ENCODE peak calls at places on chromosomes 12 and 14, in five cellular contexts. H, L, G, C and O are unnamed samples.

GRCh38 chr12:12807970-12808702 is 5.0 kb upstream of the DDX47 start:
- DNase-seq in C (no peak), L (peak; percentile 95), G (no peak), H (no peak), O (no peak)

GRCh38 chr14:30874120-30874998 is at the start of gene COCH:
- DNase-seq in G (peak; percentile 82), C (peak; percentile 71), L (no peak), H (no peak), O (peak; percentile 74)

GRCh38 chr12:65853489-65854157 is 29.3 kb downstream of the HMGA2 start:
- DNase-seq in C (no peak), G (no peak), H (no peak), L (peak; percentile 62), O (no peak)

GRCh38 chr12:31756977-31757420 is 28.2 kb upstream of the AMN1 start:
- DNase-seq in H (no peak), L (peak; percentile 27), C (peak; percentile 41), G (no peak), O (peak; percentile 76)

GRCh38 chr12:115785548-115785947 is 491.9 kb downstream of the MED13L start:
- DNase-seq in C (no peak), L (no peak), H (no peak), G (no peak), O (no peak)

GRCh38 chr14:61103541-61104339 is 122.7 kb downstream of the SLC38A6 start:
- DNase-seq in L (peak; percentile 94), G (peak; percentile 77), H (peak; percentile 47), C (peak; percentile 78), O (peak; percentile 96)

GRCh38 chr12:131737485-131737827 is 26.6 kb downstream of the SFSWAP start:
- DNase-seq in C (no peak), L (no peak), H (no peak), G (no peak), O (no peak)

GRCh38 chr12:49233842-49234526 is 30.9 kb upstream of the TUBA1C start:
- DNase-seq in H (no peak), G (peak; percentile 44), C (no peak), L (no peak), O (no peak)

GRCh38 chr12:103748002-103748401 is 93.0 kb downstream of the NT5DC3 start:
- DNase-seq in H (no peak), G (no peak), L (no peak), C (no peak), O (no peak)

GRCh38 chr12:13503094-13503835 is 306.7 kb downstream of the EMP1 start:
- DNase-seq in H (no peak), G (no peak), C (no peak), L (no peak), O (no peak)

GRCh38 chr14:88209273-88209672 is 113.8 kb downstream of the KCNK10 start:
- DNase-seq in L (no peak), H (no peak), G (no peak), C (no peak), O (no peak)

DNA sequence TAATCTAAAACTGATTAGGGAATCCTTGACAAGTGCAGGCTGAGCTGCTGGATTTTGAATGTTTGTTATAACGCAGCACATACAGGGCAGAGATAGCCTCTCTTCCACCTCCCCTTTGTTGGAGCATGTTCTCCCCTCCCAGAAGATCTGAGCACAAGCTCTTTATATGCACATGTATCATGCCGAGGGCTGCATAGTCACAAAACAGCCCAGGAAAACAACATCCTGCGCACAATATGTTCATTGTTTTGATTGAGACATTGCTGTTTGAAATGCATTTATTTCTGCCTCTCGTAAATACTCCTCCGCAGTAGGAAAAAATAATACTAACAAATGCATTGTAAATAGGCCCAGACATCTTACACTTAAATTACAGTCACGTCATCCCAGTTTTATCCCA is 401.9 kb downstream of the BTG1 start:
- DNase-seq in C (no peak), H (no peak), G (no peak), L (no peak), O (no peak)
- H3K4me1 ChIP-seq in C (no peaks in the 10 kb centered on the region), H (peaks cover 2% of the 10 kb centered on the region), G (no peaks in the 10 kb centered on the region), L (no peaks in the 10 kb centered on the region), O (no peaks in the 10 kb centered on the region)

DNA sequence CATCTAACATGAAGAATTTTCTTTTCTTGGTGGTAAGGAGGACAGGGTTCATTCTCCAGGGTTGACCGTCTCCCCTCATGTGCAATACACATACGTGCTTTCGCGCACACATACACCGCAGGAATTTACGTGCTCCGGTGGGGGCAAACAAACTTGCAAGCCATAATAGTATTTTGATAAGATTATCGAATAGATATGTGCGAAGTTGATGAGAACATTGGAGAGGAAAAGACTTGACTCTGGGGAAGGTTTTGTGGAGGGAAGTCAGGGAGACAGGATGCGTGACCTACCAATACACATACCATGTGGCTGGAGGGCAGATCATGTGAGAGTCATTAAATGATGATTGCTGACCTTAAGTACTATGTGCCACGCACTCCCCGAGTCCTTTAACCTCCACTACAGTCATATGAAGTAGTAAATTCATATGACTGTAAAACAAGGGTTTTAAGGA is 876 bp downstream of the RAD51B start:
- DNase-seq in G (peak; percentile 10), L (peak; percentile 24), C (peak; percentile 12), H (no peak), O (peak; percentile 27)
- TF ChIP-seq JUN in G (no peak), L (no peak), C (no peak), H (no peak), O (no peak)

DNA sequence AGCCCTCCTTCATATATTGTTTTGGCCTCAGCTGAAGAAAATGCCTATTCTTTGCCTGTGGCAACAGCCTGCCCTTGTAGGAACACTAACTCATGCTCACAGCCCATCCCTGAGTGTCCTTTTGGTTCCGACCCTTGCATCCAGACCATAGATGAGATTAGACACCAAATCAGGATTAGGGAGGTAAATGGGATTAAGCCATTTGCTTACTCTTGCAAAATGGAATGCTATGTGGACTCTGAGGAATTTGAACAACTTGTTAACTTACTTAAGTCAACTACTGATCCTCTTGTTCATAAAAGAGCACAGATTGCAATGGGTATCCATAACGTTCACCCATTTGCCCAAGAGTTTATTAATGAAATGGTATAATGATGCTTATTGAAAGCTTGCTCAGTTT is 27.3 kb downstream of the TSHR start:
- DNase-seq in H (no peak), G (no peak), L (no peak), C (no peak), O (no peak)
- H3K4me1 ChIP-seq in H (no peaks in the 10 kb centered on the region), G (no peaks in the 10 kb centered on the region), L (no peaks in the 10 kb centered on the region), C (no peaks in the 10 kb centered on the region), O (no peaks in the 10 kb centered on the region)

GRCh38 chr12:80937391-80938238 is at the start of gene LIN7A:
- DNase-seq in G (no peak), L (peak; percentile 38), C (peak; percentile 18), H (peak; percentile 10), O (peak; percentile 23)

GRCh38 chr12:80936642-80937390 is 918 bp downstream of the LIN7A start:
- DNase-seq in L (peak; percentile 44), C (peak; percentile 79), H (peak; percentile 29), G (no peak), O (peak; percentile 49)

GRCh38 chr12:80935076-80935475 is 2.7 kb downstream of the LIN7A start:
- DNase-seq in C (no peak), G (no peak), L (no peak), H (no peak), O (no peak)

GRCh38 chr12:80938397-80938796 is 663 bp upstream of the LIN7A start:
- DNase-seq in L (no peak), G (no peak), H (no peak), C (peak; percentile 64), O (no peak)

GRCh38 chr12:80936353-80936641 is 1.4 kb downstream of the LIN7A start:
- DNase-seq in G (no peak), C (no peak), L (no peak), H (no peak), O (no peak)
- TF ChIP-seq JUN in G (no peak), C (no peak), L (no peak), H (no peak), O (no peak)